ENCODE peak calls at places on chromosomes 6 and 20, in ten cellular contexts. C is NCI-H1417; N is glutamatergic neuron; A is IMR-90; J is neural crest cell; M is effector CD4-positive, alpha-beta T cell; T is activated T-cell treated with anti-CD3 and anti-CD28 coated beads, Interleukin-2, amount 50 U/mL, for 4 hours; O is choroid plexus epithelial cell; F is left ventricle myocardium superior; G is Caco-2. K is an unnamed sample.

GRCh38 chr20:13819885-13820645 is 35.2 kb downstream of the NDUFAF5 start:
- DNase-seq in T (no peak), N (peak), G (peak), O (peak), M (no peak), F (no peak), J (no peak), A (peak), C (peak), K (peak)

GRCh38 chr20:58627212-58628072 is 23.6 kb upstream of the STX16 start:
- DNase-seq in T (no peak), J (no peak), M (no peak), O (no peak), G (no peak), F (no peak), N (no peak), C (no peak), A (no peak), K (no peak)

GRCh38 chr20:25023316-25023715 is 30.8 kb upstream of the APMAP start:
- DNase-seq in F (no peak), O (no peak), M (no peak), T (no peak), J (no peak), G (no peak), A (no peak), C (no peak), N (peak), K (no peak)

GRCh38 chr20:61991476-61991875 is 74.2 kb downstream of the TAF4 start:
- DNase-seq in N (no peak), G (no peak), M (no peak), T (no peak), O (peak), A (no peak), C (no peak), J (no peak), F (peak), K (no peak)

GRCh38 chr6:51844391-51844735 is 243.1 kb downstream of the PKHD1 start:
- DNase-seq in F (no peak), T (no peak), N (no peak), G (peak), A (no peak), C (peak), O (no peak), M (no peak), J (no peak), K (no peak)

GRCh38 chr20:62359491-62360121 is 7.5 kb downstream of the LAMA5 start:
- DNase-seq in G (peak), A (no peak), F (peak), N (peak), C (no peak), M (no peak), O (peak), T (no peak), J (no peak), K (no peak)

GRCh38 chr20:3189561-3190131 is 14.8 kb downstream of the DDRGK1 start:
- DNase-seq in C (no peak), A (no peak), T (no peak), J (no peak), F (no peak), N (no peak), M (no peak), G (no peak), O (no peak), K (no peak)

GRCh38 chr6:42896178-42896719 is 16.8 kb downstream of the RPL7L1 start:
- DNase-seq in N (no peak), J (no peak), A (no peak), O (no peak), T (no peak), C (peak), F (no peak), M (no peak), G (no peak), K (peak)

GRCh38 chr6:163323719-163324118 is 90.8 kb upstream of the QKI start:
- DNase-seq in M (no peak), G (no peak), A (no peak), C (no peak), J (no peak), F (no peak), T (no peak), N (no peak), O (no peak), K (no peak)

GRCh38 chr6:24858154-24858801 is 59.6 kb upstream of the ARMH2 start:
- DNase-seq in A (no peak), T (peak), M (no peak), N (no peak), J (no peak), C (no peak), F (no peak), O (no peak), G (no peak), K (no peak)

GRCh38 chr20:8376940-8377339 is 244.9 kb downstream of the PLCB1 start:
- DNase-seq in N (no peak), J (no peak), M (no peak), O (no peak), C (no peak), A (no peak), F (no peak), T (no peak), G (no peak), K (no peak)

GRCh38 chr20:36268501-36269342 is 32.4 kb downstream of the AAR2 start:
- DNase-seq in G (no peak), M (no peak), A (no peak), C (no peak), F (no peak), N (no peak), T (no peak), O (no peak), J (no peak), K (no peak)

GRCh38 chr6:43052225-43052841 is 1.3 kb downstream of the CUL7 start:
- DNase-seq in J (no peak), T (no peak), M (no peak), C (no peak), A (no peak), N (no peak), G (no peak), F (peak), O (no peak), K (no peak)

GRCh38 chr6:133542056-133542821 is 301.1 kb downstream of the EYA4 start:
- DNase-seq in N (no peak), J (no peak), M (no peak), A (peak), C (no peak), O (peak), G (no peak), T (no peak), F (no peak), K (no peak)

K was measured in NCI-H1436.